ENCODE peak calls at places on chromosomes 4 and X, in seven cellular contexts. Z, I, K, N, M, A and G are unnamed samples.

GRCh38 chr4:306551-306961 is 1.3 kb upstream of the ZNF732 start:
- DNase-seq in Z (no peak), I (no peak), K (no peak), N (no peak), M (no peak), A (peak), G (peak)

GRCh38 chr4:82090717-82091116 is 283.1 kb downstream of the HNRNPD start:
- DNase-seq in Z (no peak), I (no peak), K (no peak), N (no peak), M (no peak), A (no peak), G (no peak)

GRCh38 chr4:139904406-139904805 is 238.8 kb downstream of the MGST2 start:
- DNase-seq in Z (no peak), I (no peak), K (no peak), N (no peak), M (no peak), A (no peak), G (no peak)

GRCh38 chr4:22456291-22456690 is 59.6 kb downstream of the ADGRA3 start:
- DNase-seq in Z (no peak), I (no peak), K (no peak), N (no peak), M (no peak), A (no peak), G (no peak)

GRCh38 chr4:141652161-141652778 is 15.9 kb downstream of the IL15 start:
- DNase-seq in Z (no peak), I (no peak), K (no peak), N (no peak), M (no peak), A (no peak), G (peak)

GRCh38 chr4:137238456-137238855 is 293.8 kb downstream of the PCDH18 start:
- DNase-seq in Z (no peak), I (no peak), K (no peak), N (peak), M (peak), A (no peak), G (no peak)

GRCh38 chr4:7299051-7299907 is 106.9 kb downstream of the SORCS2 start:
- DNase-seq in Z (no peak), I (no peak), K (no peak), N (no peak), M (no peak), A (no peak), G (no peak)

GRCh38 chr4:94559351-94559806 is 107.6 kb downstream of the PDLIM5 start:
- DNase-seq in Z (no peak), I (no peak), K (peak), N (no peak), M (no peak), A (no peak), G (no peak)

GRCh38 chr4:168183717-168184571 is 91.6 kb downstream of the ANXA10 start:
- DNase-seq in Z (no peak), I (no peak), K (peak), N (no peak), M (peak), A (peak), G (peak)

GRCh38 chrX:50988649-50989048 is 78.1 kb downstream of the BMP15 start:
- DNase-seq in Z (peak), I (peak), K (peak), N (no peak), M (peak), A (peak), G (peak)

GRCh38 chrX:153763298-153763932 is 634 bp upstream of the PLXNB3 start:
- DNase-seq in Z (no peak), I (no peak), K (no peak), N (no peak), M (no peak), A (no peak), G (no peak)

GRCh38 chrX:131802836-131803626 is 220.1 kb upstream of the STK26 start:
- DNase-seq in Z (peak), I (peak), K (peak), N (no peak), M (peak), A (no peak), G (no peak)

GRCh38 chr4:80266902-80267380 is 477 bp downstream of the FGF5 start:
- DNase-seq in Z (peak), I (no peak), K (peak), N (no peak), M (peak), A (peak), G (peak)

GRCh38 chr4:179750374-179750773 is 2308.1 kb upstream of the AGA start:
- DNase-seq in Z (no peak), I (peak), K (no peak), N (peak), M (peak), A (no peak), G (no peak)

GRCh38 chr4:111601671-111602070 is 543.6 kb upstream of the FAM241A start:
- DNase-seq in Z (no peak), I (no peak), K (no peak), N (no peak), M (no peak), A (no peak), G (no peak)

GRCh38 chrX:136639506-136640176 is 8.3 kb upstream of the CD40LG start:
- DNase-seq in Z (no peak), I (peak), K (peak), N (no peak), M (no peak), A (peak), G (peak)

GRCh38 chrX:69226459-69227158 is 61.4 kb upstream of the PJA1 start:
- DNase-seq in Z (no peak), I (no peak), K (no peak), N (no peak), M (no peak), A (no peak), G (no peak)

GRCh38 chr4:176383273-176384077 is 63.7 kb downstream of the SPCS3 start:
- DNase-seq in Z (no peak), I (no peak), K (peak), N (no peak), M (no peak), A (no peak), G (peak)

GRCh38 chr4:148445071-148445902 is 3.1 kb upstream of the NR3C2 start:
- DNase-seq in Z (no peak), I (peak), K (no peak), N (no peak), M (peak), A (peak), G (no peak)

GRCh38 chrX:70257599-70258288 is 2.3 kb downstream of the P2RY4 start:
- DNase-seq in Z (no peak), I (no peak), K (no peak), N (no peak), M (no peak), A (no peak), G (no peak)

GRCh38 chr4:188372051-188372450 is 232.8 kb downstream of the TRIML1 start:
- DNase-seq in Z (no peak), I (no peak), K (peak), N (no peak), M (no peak), A (no peak), G (peak)

GRCh38 chrX:12617241-12617640 is 174.0 kb upstream of the PRPS2 start:
- DNase-seq in Z (no peak), I (no peak), K (peak), N (no peak), M (no peak), A (no peak), G (no peak)

GRCh38 chr4:49032440-49033161 is 46.5 kb downstream of the CWH43 start:
- DNase-seq in Z (no peak), I (peak), K (peak), N (no peak), M (peak), A (peak), G (peak)

GRCh38 chrX:109782994-109783711 is 50.1 kb upstream of the ACSL4 start:
- DNase-seq in Z (no peak), I (no peak), K (peak), N (no peak), M (no peak), A (no peak), G (peak)

GRCh38 chr4:6345096-6345830 is 75.6 kb downstream of the WFS1 start:
- DNase-seq in Z (no peak), I (no peak), K (no peak), N (no peak), M (no peak), A (no peak), G (no peak)

GRCh38 chr4:39702716-39703115 is 4.8 kb downstream of the UBE2K start:
- DNase-seq in Z (no peak), I (no peak), K (no peak), N (no peak), M (no peak), A (no peak), G (no peak)

GRCh38 chr4:119025440-119025839 is 110.2 kb upstream of the MYOZ2 start:
- DNase-seq in Z (no peak), I (no peak), K (peak), N (no peak), M (no peak), A (peak), G (peak)

GRCh38 chrX:17174671-17175070 is 200.3 kb upstream of the NHS start:
- DNase-seq in Z (no peak), I (peak), K (no peak), N (no peak), M (no peak), A (no peak), G (no peak)

GRCh38 chr4:72390409-72390808 is 178.6 kb downstream of the ADAMTS3 start:
- DNase-seq in Z (no peak), I (no peak), K (peak), N (no peak), M (no peak), A (peak), G (no peak)